ENCODE peak calls at places on chromosomes 6 and 20, in nine cellular contexts. O is GM23248, T is PC-3, L is GM23338, Z is mesenchymal stem cell, E is MM.1S, X is neural progenitor cell, M is K562, P is OCI-LY7. A is an unnamed sample.

GRCh38 chr6:166596741-166597507 is 10.4 kb upstream of the RAMACL start:
- DNase-seq in O (no peak), T (no peak), L (no peak), Z (peak), E (no peak), X (no peak), M (no peak), P (no peak), A (no peak)

GRCh38 chr6:38020593-38020992 is 201.1 kb downstream of the ZFAND3 start:
- DNase-seq in O (no peak), T (no peak), L (no peak), Z (no peak), E (no peak), X (no peak), M (no peak), P (no peak), A (no peak)

GRCh38 chr6:136740050-136740974 is 52.0 kb downstream of the MAP3K5 start:
- DNase-seq in O (no peak), T (no peak), L (no peak), Z (no peak), E (no peak), X (no peak), M (no peak), P (no peak), A (no peak)

GRCh38 chr6:9977451-9977850 is 437.4 kb downstream of the TFAP2A start:
- DNase-seq in O (no peak), T (no peak), L (no peak), Z (no peak), E (no peak), X (no peak), M (no peak), P (no peak), A (no peak)

GRCh38 chr6:34414999-34415858 is 10.6 kb downstream of the RPS10 start:
- DNase-seq in O (peak), T (peak), L (peak), Z (peak), E (peak), X (no peak), M (peak), P (peak), A (peak)

GRCh38 chr20:8722277-8722928 is 346.5 kb upstream of the PLCB4 start:
- DNase-seq in O (peak), T (peak), L (peak), Z (peak), E (peak), X (peak), M (peak), P (peak), A (peak)

GRCh38 chr6:137883400-137883888 is 16.4 kb downstream of the TNFAIP3 start:
- DNase-seq in O (no peak), T (no peak), L (no peak), Z (peak), E (no peak), X (no peak), M (no peak), P (no peak), A (peak)

GRCh38 chr6:8839626-8840025 is 404.3 kb upstream of the SLC35B3 start:
- DNase-seq in O (no peak), T (no peak), L (no peak), Z (no peak), E (no peak), X (no peak), M (no peak), P (no peak), A (no peak)

GRCh38 chr6:111734068-111734825 is 128.6 kb upstream of the TRAF3IP2 start:
- DNase-seq in O (no peak), T (no peak), L (no peak), Z (peak), E (no peak), X (no peak), M (no peak), P (no peak), A (peak)

GRCh38 chr6:83474309-83474708 is 38.0 kb upstream of the PRSS35 start:
- DNase-seq in O (no peak), T (no peak), L (peak), Z (peak), E (no peak), X (no peak), M (no peak), P (no peak), A (peak)

GRCh38 chr6:78916411-78916810 is 49.1 kb downstream of the IRAK1BP1 start:
- DNase-seq in O (no peak), T (no peak), L (no peak), Z (no peak), E (no peak), X (no peak), M (no peak), P (no peak), A (no peak)

GRCh38 chr6:11586117-11586516 is 48.6 kb downstream of the TMEM170B start:
- DNase-seq in O (no peak), T (peak), L (no peak), Z (peak), E (no peak), X (no peak), M (no peak), P (no peak), A (no peak)

GRCh38 chr6:89693207-89693606 is 54.7 kb upstream of the LYRM2 start:
- DNase-seq in O (no peak), T (no peak), L (no peak), Z (no peak), E (no peak), X (no peak), M (no peak), P (no peak), A (no peak)

GRCh38 chr20:13200767-13201500 is 20.1 kb upstream of the ISM1 start:
- DNase-seq in O (no peak), T (no peak), L (peak), Z (no peak), E (no peak), X (peak), M (no peak), P (no peak), A (no peak)

GRCh38 chr20:51578145-51578459 is 35.6 kb upstream of the NFATC2 start:
- DNase-seq in O (no peak), T (no peak), L (no peak), Z (no peak), E (no peak), X (no peak), M (peak), P (no peak), A (no peak)

GRCh38 chr6:118735320-118735719 is 83.9 kb upstream of the CEP85L start:
- DNase-seq in O (no peak), T (peak), L (peak), Z (no peak), E (no peak), X (peak), M (peak), P (peak), A (peak)

GRCh38 chr20:37095108-37095608 is 639 bp downstream of the RBL1 start:
- DNase-seq in O (peak), T (no peak), L (no peak), Z (no peak), E (peak), X (peak), M (peak), P (peak), A (peak)

GRCh38 chr20:60728705-60729104 is 523.4 kb upstream of the CDH4 start:
- DNase-seq in O (no peak), T (no peak), L (peak), Z (no peak), E (no peak), X (no peak), M (no peak), P (no peak), A (no peak)

GRCh38 chr6:134519456-134519855 is 201.5 kb upstream of the SGK1 start:
- DNase-seq in O (no peak), T (no peak), L (no peak), Z (peak), E (no peak), X (no peak), M (no peak), P (peak), A (no peak)

GRCh38 chr20:11844691-11845090 is 73.0 kb upstream of the BTBD3 start:
- DNase-seq in O (no peak), T (no peak), L (no peak), Z (no peak), E (no peak), X (no peak), M (no peak), P (no peak), A (peak)

GRCh38 chr20:62136283-62137091 is 6.7 kb downstream of the PSMA7 start:
- DNase-seq in O (peak), T (peak), L (peak), Z (peak), E (peak), X (peak), M (no peak), P (peak), A (peak)

GRCh38 chr20:258963-259362 is 1.4 kb downstream of the DEFB132 start:
- DNase-seq in O (peak), T (peak), L (peak), Z (peak), E (peak), X (no peak), M (peak), P (peak), A (peak)

GRCh38 chr6:37636112-37636511 is 61.6 kb downstream of the MDGA1 start:
- DNase-seq in O (no peak), T (no peak), L (no peak), Z (no peak), E (no peak), X (no peak), M (no peak), P (no peak), A (no peak)

GRCh38 chr20:54197621-54198604 is 10.0 kb upstream of the PFDN4 start:
- DNase-seq in O (peak), T (peak), L (peak), Z (no peak), E (peak), X (peak), M (no peak), P (peak), A (peak)

GRCh38 chr20:44738779-44739477 is 6.7 kb upstream of the KCNK15 start:
- DNase-seq in O (peak), T (peak), L (peak), Z (peak), E (peak), X (peak), M (peak), P (peak), A (peak)

GRCh38 chr20:1122388-1123315 is 4.2 kb downstream of the PSMF1 start:
- DNase-seq in O (peak), T (peak), L (no peak), Z (peak), E (no peak), X (no peak), M (no peak), P (no peak), A (peak)

GRCh38 chr6:165678904-165679303 is 15.9 kb upstream of the PDE10A start:
- DNase-seq in O (no peak), T (no peak), L (no peak), Z (no peak), E (no peak), X (no peak), M (no peak), P (no peak), A (no peak)

GRCh38 chr6:9126845-9127560 is 691.7 kb upstream of the SLC35B3 start:
- DNase-seq in O (peak), T (peak), L (no peak), Z (peak), E (no peak), X (no peak), M (no peak), P (no peak), A (peak)

GRCh38 chr6:40037271-40037670 is 103.0 kb upstream of the MOCS1 start:
- DNase-seq in O (no peak), T (no peak), L (no peak), Z (no peak), E (no peak), X (no peak), M (no peak), P (no peak), A (no peak)

GRCh38 chr6:1388081-1388926 is 1.1 kb upstream of the FOXF2 start:
- DNase-seq in O (no peak), T (no peak), L (peak), Z (no peak), E (no peak), X (peak), M (no peak), P (no peak), A (peak)

GRCh38 chr20:56222201-56222600 is 26.3 kb upstream of the MC3R start:
- DNase-seq in O (peak), T (peak), L (no peak), Z (no peak), E (no peak), X (no peak), M (no peak), P (no peak), A (no peak)

GRCh38 chr6:72522735-72523141 is 99.1 kb upstream of the KCNQ5 start:
- DNase-seq in O (no peak), T (peak), L (peak), Z (no peak), E (no peak), X (peak), M (peak), P (peak), A (no peak)

GRCh38 chr6:11236351-11236750 is 3.9 kb upstream of the NEDD9 start:
- DNase-seq in O (no peak), T (no peak), L (no peak), Z (peak), E (no peak), X (no peak), M (no peak), P (no peak), A (no peak)

GRCh38 chr20:52142801-52143200 is 48.8 kb downstream of the ZFP64 start:
- DNase-seq in O (no peak), T (no peak), L (no peak), Z (no peak), E (peak), X (no peak), M (no peak), P (no peak), A (no peak)

GRCh38 chr20:38855356-38855755 is 49.9 kb downstream of the PPP1R16B start:
- DNase-seq in O (peak), T (no peak), L (no peak), Z (no peak), E (no peak), X (no peak), M (no peak), P (no peak), A (no peak)

GRCh38 chr20:22944062-22944461 is 91.0 kb upstream of the SSTR4 start:
- DNase-seq in O (no peak), T (no peak), L (no peak), Z (no peak), E (no peak), X (no peak), M (no peak), P (no peak), A (no peak)

GRCh38 chr20:53900380-53900999 is 169.9 kb downstream of the BCAS1 start:
- DNase-seq in O (peak), T (peak), L (no peak), Z (peak), E (no peak), X (no peak), M (no peak), P (no peak), A (peak)

GRCh38 chr6:161273356-161273751 is 507 bp downstream of the AGPAT4 start:
- DNase-seq in O (peak), T (peak), L (no peak), Z (peak), E (no peak), X (no peak), M (peak), P (peak), A (peak)

GRCh38 chr6:161272600-161273355 is 1.1 kb downstream of the AGPAT4 start:
- DNase-seq in O (peak), T (no peak), L (peak), Z (peak), E (no peak), X (peak), M (no peak), P (no peak), A (peak)

GRCh38 chr6:161273752-161274487 is at the start of gene AGPAT4:
- DNase-seq in O (peak), T (peak), L (peak), Z (peak), E (peak), X (peak), M (peak), P (peak), A (peak)

GRCh38 chr6:161276605-161277155 is 2.8 kb upstream of the AGPAT4 start:
- DNase-seq in O (no peak), T (no peak), L (no peak), Z (no peak), E (no peak), X (no peak), M (no peak), P (no peak), A (no peak)

DNA sequence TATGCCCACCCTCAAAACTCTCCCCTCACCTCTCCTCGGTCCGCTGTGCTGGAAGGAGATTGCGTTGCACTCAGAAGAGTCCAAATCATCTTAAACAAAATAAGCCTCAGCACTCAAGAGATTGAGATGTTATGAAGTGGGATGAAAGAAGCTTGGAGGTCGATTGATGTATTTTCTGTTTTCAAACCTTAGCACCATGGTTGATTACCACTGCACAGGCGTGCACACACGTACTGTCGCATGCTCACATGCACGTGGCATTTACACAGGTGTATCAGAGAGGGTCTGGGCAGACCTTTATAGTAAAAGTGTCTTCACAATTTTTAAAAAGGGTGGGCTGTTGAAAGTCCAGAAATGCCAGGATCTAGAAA is 612 bp upstream of the AGPAT4 start:
- DNase-seq in O (no peak), T (no peak), L (no peak), Z (no peak), E (no peak), X (no peak), M (no peak), P (no peak), A (no peak)
- H2AFZ ChIP-seq in O (peak), T (peak), L (peak), Z (peak), E (peak), X (peak), M (peak), P (peak), A (peak)

DNA sequence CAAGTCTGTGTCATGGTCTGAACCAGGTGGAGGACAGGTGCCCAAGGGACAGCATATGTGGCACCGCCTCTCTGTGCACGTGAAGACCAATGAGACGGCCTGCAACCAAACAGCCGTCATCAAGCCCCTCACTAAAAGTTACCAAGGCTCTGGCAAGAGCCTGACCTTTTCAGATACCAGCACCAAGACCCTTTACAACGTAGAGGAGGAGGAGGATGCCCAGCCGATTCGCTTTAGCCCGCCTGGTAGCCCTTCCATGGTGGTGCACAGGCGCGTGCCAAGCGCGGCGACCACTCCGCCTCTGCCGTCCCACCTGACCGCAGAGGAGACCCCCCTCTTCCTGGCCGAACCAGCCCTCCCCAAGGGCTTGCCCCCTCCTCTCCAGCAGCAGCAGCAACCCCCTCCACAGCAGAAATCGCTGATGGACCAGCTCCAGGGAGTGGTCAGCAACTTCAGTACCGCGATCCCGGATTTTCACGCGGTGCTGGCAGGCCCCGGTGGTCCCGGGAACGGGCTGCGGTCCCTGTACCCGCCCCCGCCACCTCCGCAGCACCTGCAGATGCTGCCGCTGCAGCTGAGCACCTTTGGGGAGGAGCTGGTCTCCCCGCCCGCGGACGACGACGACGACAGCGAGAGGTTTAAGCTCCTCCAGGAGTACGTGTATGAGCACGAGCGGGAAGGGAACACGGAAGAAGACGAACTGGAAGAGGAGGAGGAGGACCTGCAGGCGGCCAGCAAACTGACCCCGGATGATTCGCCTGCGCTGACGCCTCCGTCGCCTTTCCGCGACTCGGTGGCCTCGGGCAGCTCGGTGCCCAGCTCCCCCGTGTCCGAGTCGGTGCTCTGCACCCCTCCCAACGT is 109.5 kb upstream of the RAB32 start:
- DNase-seq in O (peak), T (no peak), L (peak), Z (peak), E (no peak), X (peak), M (no peak), P (no peak), A (peak)
- H2AFZ ChIP-seq in O (peak), T (no peak), L (peak), Z (peak), E (no peak), X (peak), M (no peak), P (no peak), A (peak)

GRCh38 chr6:53469163-53469562 is 75.7 kb downstream of the GCLC start:
- DNase-seq in O (no peak), T (no peak), L (no peak), Z (no peak), E (no peak), X (no peak), M (no peak), P (no peak), A (no peak)

GRCh38 chr6:53465732-53466131 is 79.2 kb downstream of the GCLC start:
- DNase-seq in O (peak), T (no peak), L (no peak), Z (peak), E (no peak), X (no peak), M (no peak), P (no peak), A (no peak)

GRCh38 chr6:53464483-53464882 is 80.4 kb downstream of the GCLC start:
- DNase-seq in O (no peak), T (no peak), L (no peak), Z (no peak), E (no peak), X (no peak), M (no peak), P (no peak), A (no peak)

GRCh38 chr6:53464942-53465460 is 79.9 kb downstream of the GCLC start:
- DNase-seq in O (peak), T (peak), L (no peak), Z (peak), E (no peak), X (no peak), M (no peak), P (no peak), A (peak)

GRCh38 chr6:53466257-53466656 is 78.6 kb downstream of the GCLC start:
- DNase-seq in O (peak), T (peak), L (no peak), Z (no peak), E (no peak), X (no peak), M (no peak), P (no peak), A (peak)
- H2AFZ ChIP-seq in O (no peak), T (peak), L (no peak), Z (no peak), E (no peak), X (no peak), M (no peak), P (no peak), A (no peak)

GRCh38 chr6:108165714-108166663 is at the start of gene NR2E1:
- DNase-seq in O (peak), T (no peak), L (peak), Z (no peak), E (no peak), X (peak), M (no peak), P (no peak), A (peak)
- H2AFZ ChIP-seq in O (peak), T (no peak), L (peak), Z (no peak), E (no peak), X (peak), M (no peak), P (no peak), A (no peak)

GRCh38 chr6:21710908-21711627 is 117.5 kb downstream of the SOX4 start:
- DNase-seq in O (no peak), T (no peak), L (no peak), Z (no peak), E (no peak), X (peak), M (no peak), P (no peak), A (no peak)

GRCh38 chr6:21708181-21708580 is 114.6 kb downstream of the SOX4 start:
- DNase-seq in O (no peak), T (no peak), L (no peak), Z (no peak), E (no peak), X (no peak), M (no peak), P (no peak), A (peak)

GRCh38 chr6:21707527-21707926 is 114.0 kb downstream of the SOX4 start:
- DNase-seq in O (peak), T (peak), L (no peak), Z (no peak), E (no peak), X (no peak), M (no peak), P (no peak), A (no peak)

GRCh38 chr6:21712213-21712612 is 118.7 kb downstream of the SOX4 start:
- DNase-seq in O (no peak), T (no peak), L (no peak), Z (no peak), E (no peak), X (no peak), M (no peak), P (no peak), A (no peak)
- H2AFZ ChIP-seq in O (no peak), T (no peak), L (no peak), Z (no peak), E (no peak), X (no peak), M (no peak), P (no peak), A (no peak)

A was measured in fibroblast of lung.